ENCODE peak calls at places on chromosomes 7 and 10, in five cellular contexts. T, J, B, R and A are unnamed samples.

GRCh38 chr10:102621418-102622325 is 22.6 kb upstream of the TRIM8 start:
- DNase-seq in T (no peak), J (no peak), B (no peak), R (no peak), A (no peak)

GRCh38 chr7:88401009-88401623 is 94.4 kb upstream of the STEAP4 start:
- DNase-seq in T (no peak), J (peak), B (peak), R (no peak), A (no peak)

GRCh38 chr7:73822319-73823173 is 8.2 kb upstream of the CLDN4 start:
- DNase-seq in T (no peak), J (no peak), B (peak), R (no peak), A (no peak)

GRCh38 chr10:103854265-103854686 is 1.1 kb downstream of the SH3PXD2A start:
- DNase-seq in T (peak), J (no peak), B (no peak), R (no peak), A (no peak)

GRCh38 chr7:1533569-1534329 is 3.2 kb downstream of the MAFK start:
- DNase-seq in T (no peak), J (no peak), B (peak), R (no peak), A (peak)

GRCh38 chr7:134813668-134814067 is 34.2 kb downstream of the CALD1 start:
- DNase-seq in T (no peak), J (no peak), B (no peak), R (no peak), A (no peak)

GRCh38 chr7:37208528-37208927 is 240.1 kb downstream of the ELMO1 start:
- DNase-seq in T (peak), J (peak), B (peak), R (no peak), A (peak)

GRCh38 chr7:128938524-128939074 is 872 bp downstream of the IRF5 start:
- DNase-seq in T (no peak), J (no peak), B (peak), R (peak), A (no peak)

GRCh38 chr7:80622531-80622930 is 15.9 kb upstream of the CD36 start:
- DNase-seq in T (no peak), J (no peak), B (no peak), R (no peak), A (no peak)

GRCh38 chr10:89342219-89342966 is 14.6 kb downstream of the IFIT3 start:
- DNase-seq in T (peak), J (no peak), B (peak), R (no peak), A (no peak)

GRCh38 chr7:80954181-80954580 is 35.3 kb upstream of the SEMA3C start:
- DNase-seq in T (no peak), J (no peak), B (no peak), R (no peak), A (no peak)

GRCh38 chr10:124354411-124355382 is 64.0 kb downstream of the OAT start:
- DNase-seq in T (peak), J (no peak), B (peak), R (peak), A (no peak)

GRCh38 chr10:112951349-112952281 is 1.6 kb downstream of the TCF7L2 start:
- DNase-seq in T (peak), J (peak), B (peak), R (peak), A (peak)

GRCh38 chr7:37074370-37074769 is 350.1 kb upstream of the AOAH start:
- DNase-seq in T (no peak), J (no peak), B (no peak), R (no peak), A (no peak)

GRCh38 chr7:156544199-156544598 is 96.4 kb upstream of the RNF32 start:
- DNase-seq in T (no peak), J (no peak), B (no peak), R (no peak), A (no peak)

GRCh38 chr7:131372554-131372953 is 44.9 kb downstream of the MKLN1 start:
- DNase-seq in T (no peak), J (no peak), B (no peak), R (no peak), A (no peak)

GRCh38 chr7:152588350-152588749 is 87.6 kb downstream of the XRCC2 start:
- DNase-seq in T (no peak), J (no peak), B (no peak), R (no peak), A (no peak)

GRCh38 chr7:36264123-36264916 is 111.3 kb downstream of the EEPD1 start:
- DNase-seq in T (no peak), J (peak), B (peak), R (peak), A (no peak)

GRCh38 chr7:92057375-92057774 is 76.9 kb downstream of the CYP51A1 start:
- DNase-seq in T (peak), J (no peak), B (no peak), R (no peak), A (no peak)

GRCh38 chr10:9825491-9826018 is 1192.1 kb upstream of the CELF2 start:
- DNase-seq in T (peak), J (no peak), B (no peak), R (no peak), A (no peak)

GRCh38 chr7:19939746-19940145 is 166.3 kb upstream of the TMEM196 start:
- DNase-seq in T (no peak), J (no peak), B (no peak), R (no peak), A (no peak)

GRCh38 chr7:98283127-98283886 is 1.8 kb downstream of the BRI3 start:
- DNase-seq in T (peak), J (no peak), B (peak), R (peak), A (no peak)

GRCh38 chr10:71302874-71303568 is 16.0 kb upstream of the SLC29A3 start:
- DNase-seq in T (no peak), J (peak), B (peak), R (no peak), A (peak)

GRCh38 chr10:47165168-47165710 is 134.8 kb upstream of the GDF10 start:
- DNase-seq in T (no peak), J (no peak), B (no peak), R (no peak), A (no peak)

DNA sequence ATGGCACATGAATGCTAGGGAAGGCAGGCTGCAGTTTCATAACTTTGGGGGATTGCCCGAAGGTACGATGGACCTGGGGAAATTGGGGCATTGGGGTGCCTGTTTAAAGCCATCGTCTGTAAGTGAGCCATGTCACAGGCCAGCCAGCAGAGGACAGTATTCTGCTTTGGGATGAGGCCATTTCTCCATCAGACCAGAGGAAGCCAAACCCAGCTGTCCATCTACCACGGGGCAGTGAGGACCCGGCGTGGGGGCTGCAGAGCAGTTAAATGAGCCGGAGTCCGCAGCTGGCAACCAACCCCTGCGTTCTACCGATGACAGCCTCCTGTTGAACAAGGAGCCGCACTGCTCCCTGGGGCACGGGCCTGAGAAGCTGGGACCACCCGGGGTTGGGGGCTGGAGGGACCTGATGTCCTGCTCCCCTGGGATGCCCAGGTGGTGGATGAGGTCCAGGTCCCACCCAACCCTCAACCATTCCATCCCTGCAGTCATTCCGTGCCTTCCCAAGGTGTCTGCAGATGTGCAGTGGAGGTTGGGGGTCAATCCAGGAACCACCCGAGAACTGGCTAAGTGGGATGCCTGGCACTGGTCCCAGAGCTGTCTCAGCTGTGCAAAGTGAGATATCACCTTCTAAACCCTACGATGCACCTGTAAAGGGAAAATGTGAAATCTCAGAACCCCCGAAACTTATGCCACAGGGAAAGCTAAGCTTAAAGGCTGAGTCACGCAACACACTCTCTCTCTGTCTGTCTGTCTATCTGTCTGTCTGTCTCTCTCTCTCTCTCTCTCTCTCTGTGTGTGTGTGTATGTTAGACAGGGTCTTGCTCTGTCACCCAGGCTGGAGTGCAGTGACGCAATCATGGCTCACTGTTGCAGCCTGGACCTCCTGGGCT is 12.1 kb upstream of the RHBDD2 start:
- DNase-seq in T (peak), J (peak), B (peak), R (peak), A (peak)
- TF ChIP-seq CTCF in T (peak), J (peak), B (peak), R (peak), A (peak)

GRCh38 chr10:132678436-132679216 is 107.3 kb downstream of the NKX6-2 start:
- DNase-seq in T (peak), J (no peak), B (no peak), R (peak), A (no peak)

GRCh38 chr10:132676193-132676891 is 109.6 kb downstream of the NKX6-2 start:
- DNase-seq in T (no peak), J (no peak), B (no peak), R (peak), A (no peak)

GRCh38 chr10:132679217-132679595 is 106.7 kb downstream of the NKX6-2 start:
- DNase-seq in T (peak), J (no peak), B (no peak), R (peak), A (no peak)

GRCh38 chr10:132677905-132678298 is 108.0 kb downstream of the NKX6-2 start:
- DNase-seq in T (no peak), J (no peak), B (no peak), R (peak), A (no peak)

DNA sequence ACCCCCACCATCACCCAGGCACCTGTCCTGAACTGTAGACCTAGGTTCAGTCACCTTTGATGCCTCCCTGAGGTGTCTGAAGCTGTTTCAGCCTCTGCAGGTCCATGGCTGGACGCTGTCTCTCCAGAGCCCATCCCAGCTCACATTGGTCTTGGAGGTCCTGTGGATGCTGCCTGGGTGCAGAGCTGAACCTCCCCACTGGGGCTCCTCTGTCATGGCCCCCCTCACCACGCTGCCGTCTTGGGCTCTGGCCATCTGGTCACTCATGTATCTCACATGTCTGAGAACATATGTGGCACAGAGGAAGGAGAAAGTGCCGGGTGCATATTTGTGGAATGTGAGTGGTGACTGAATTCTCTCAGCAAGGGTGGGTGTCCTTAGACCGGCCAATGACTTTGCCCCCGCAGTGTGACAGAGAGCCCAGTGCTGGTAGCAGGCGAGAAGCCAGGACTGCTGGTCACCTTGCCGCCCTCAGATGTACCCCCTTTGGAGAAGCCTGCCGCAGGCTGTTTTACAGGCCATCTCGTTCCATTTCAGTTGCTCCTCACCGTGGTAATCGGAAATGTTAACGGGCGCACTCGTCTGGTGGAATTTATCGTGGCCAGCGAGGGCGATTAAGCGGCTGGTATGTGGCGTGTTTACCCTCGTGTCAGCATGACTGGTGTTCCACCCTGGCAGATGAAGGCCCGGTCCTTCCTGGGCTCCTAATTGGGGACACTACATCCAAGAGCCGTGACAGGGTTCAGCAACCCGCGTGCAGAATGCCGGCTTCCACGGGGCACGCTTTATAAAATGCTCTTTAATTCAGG is 108.6 kb downstream of the NKX6-2 start:
- DNase-seq in T (peak), J (no peak), B (no peak), R (peak), A (no peak)
- TF ChIP-seq CTCF in T (no peak), J (no peak), B (no peak), R (no peak), A (no peak)

GRCh38 chr7:2979276-2979675 is 64.4 kb downstream of the CARD11 start:
- DNase-seq in T (no peak), J (peak), B (no peak), R (peak), A (peak)
- TF ChIP-seq CTCF in T (no peak), J (peak), B (no peak), R (no peak), A (peak)

DNA sequence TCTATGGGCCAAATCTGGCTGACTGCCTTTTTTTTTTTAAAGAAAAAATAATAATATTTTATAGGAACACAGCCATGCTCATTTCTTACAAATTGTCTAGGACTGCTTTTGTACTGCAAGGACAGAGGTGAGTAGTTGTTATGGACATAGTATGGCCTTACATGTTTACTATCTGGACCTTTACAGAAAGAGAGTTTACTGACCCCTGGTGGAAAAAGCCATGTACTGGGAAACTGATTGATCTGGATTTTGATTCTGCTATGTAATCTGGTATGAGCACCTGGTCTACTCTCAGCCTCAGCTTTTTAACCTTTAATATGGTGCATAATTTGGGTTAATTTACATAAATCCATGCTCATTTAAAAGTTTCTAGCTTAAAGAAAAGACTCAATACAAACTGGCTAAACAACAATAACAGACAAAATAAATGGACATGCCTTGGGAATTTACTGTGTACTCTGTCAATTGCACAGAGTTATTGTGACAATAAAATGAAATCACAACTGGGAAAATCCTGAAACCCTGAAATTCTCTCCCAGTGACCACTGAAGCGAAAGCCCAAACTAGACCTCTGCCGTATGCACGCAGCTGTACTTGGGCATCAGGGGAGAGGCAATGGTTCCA is 260.7 kb downstream of the BMPER start:
- DNase-seq in T (no peak), J (peak), B (peak), R (no peak), A (no peak)
- TF ChIP-seq CTCF in T (peak), J (peak), B (peak), R (peak), A (peak)

GRCh38 chr7:65820287-65820950 is 52.5 kb upstream of the VKORC1L1 start:
- DNase-seq in T (no peak), J (no peak), B (no peak), R (no peak), A (no peak)
- TF ChIP-seq CTCF in T (no peak), J (no peak), B (no peak), R (no peak), A (no peak)

GRCh38 chr7:127066974-127067373 is 185.8 kb downstream of the GRM8 start:
- DNase-seq in T (peak), J (no peak), B (no peak), R (no peak), A (no peak)
- TF ChIP-seq CTCF in T (peak), J (peak), B (no peak), R (no peak), A (peak)

GRCh38 chr10:70233109-70233938 is at the start of gene PPA1:
- DNase-seq in T (peak), J (peak), B (peak), R (peak), A (peak)
- TF ChIP-seq CTCF in T (peak), J (peak), B (peak), R (peak), A (no peak)